ENCODE peak calls at places on chromosomes 16 and 17, in four cellular contexts. One of them, this sample, is unnamed.
A peak's percentile ranks its signal among the peaks of the same experiment; 100 is the strongest.

GRCh38 chr16:81716478-81717210 is 62.4 kb upstream of the PLCG2 start:
- DNase-seq in HL-60: no peak
- DNase-seq in GM12878: peak; percentile 82
- DNase-seq in K562: no peak
- DNase-seq in this sample: no peak

GRCh38 chr16:15988268-15989013 is 39.0 kb downstream of the ABCC1 start:
- DNase-seq in HL-60: peak; percentile 36
- DNase-seq in GM12878: no peak
- DNase-seq in K562: peak; percentile 69
- DNase-seq in this sample: no peak

GRCh38 chr16:87254271-87254670 is 62.9 kb downstream of the C16orf95 start:
- DNase-seq in HL-60: no peak
- DNase-seq in GM12878: no peak
- DNase-seq in K562: no peak
- DNase-seq in this sample: no peak

GRCh38 chr17:44279586-44280344 is 11.8 kb upstream of the SLC4A1 start:
- DNase-seq in HL-60: peak; percentile 36
- DNase-seq in GM12878: peak; percentile 66
- DNase-seq in K562: peak; percentile 80
- DNase-seq in this sample: no peak

GRCh38 chr17:4101127-4101798 is 41.6 kb downstream of the ZZEF1 start:
- DNase-seq in HL-60: no peak
- DNase-seq in GM12878: peak; percentile 20
- DNase-seq in K562: no peak
- DNase-seq in this sample: no peak

GRCh38 chr16:16147316-16147999 is 75.8 kb downstream of the ABCC6 start:
- DNase-seq in HL-60: no peak
- DNase-seq in GM12878: no peak
- DNase-seq in K562: no peak
- DNase-seq in this sample: no peak

GRCh38 chr16:27463741-27464662 is 62.0 kb downstream of the IL21R start:
- DNase-seq in HL-60: no peak
- DNase-seq in GM12878: no peak
- DNase-seq in K562: no peak
- DNase-seq in this sample: no peak

GRCh38 chr17:32523827-32524552 is 37.2 kb downstream of the CDK5R1 start:
- DNase-seq in HL-60: no peak
- DNase-seq in GM12878: peak; percentile 97
- DNase-seq in K562: no peak
- DNase-seq in this sample: no peak

GRCh38 chr16:86987746-86988670 is 329.2 kb downstream of the C16orf95 start:
- DNase-seq in HL-60: no peak
- DNase-seq in GM12878: no peak
- DNase-seq in K562: no peak
- DNase-seq in this sample: no peak

GRCh38 chr17:76345377-76345945 is 8.3 kb downstream of the PRPSAP1 start:
- DNase-seq in HL-60: no peak
- DNase-seq in GM12878: no peak
- DNase-seq in K562: no peak
- DNase-seq in this sample: no peak

GRCh38 chr17:43905400-43905984 is 1.8 kb downstream of the MPP2 start:
- DNase-seq in HL-60: no peak
- DNase-seq in GM12878: no peak
- DNase-seq in K562: no peak
- DNase-seq in this sample: no peak

GRCh38 chr16:81275064-81275532 is 36.6 kb downstream of the BCO1 start:
- DNase-seq in HL-60: no peak
- DNase-seq in GM12878: no peak
- DNase-seq in K562: no peak
- DNase-seq in this sample: no peak

GRCh38 chr17:43917348-43918025 is 10.2 kb upstream of the MPP2 start:
- DNase-seq in HL-60: peak; percentile 21
- DNase-seq in GM12878: no peak
- DNase-seq in K562: peak; percentile 37
- DNase-seq in this sample: no peak

GRCh38 chr16:59684911-59685310 is 950.8 kb upstream of the GOT2 start:
- DNase-seq in HL-60: no peak
- DNase-seq in GM12878: no peak
- DNase-seq in K562: no peak
- DNase-seq in this sample: no peak

GRCh38 chr16:1345087-1345486 is 6.6 kb downstream of the TSR3 start:
- DNase-seq in HL-60: no peak
- DNase-seq in GM12878: no peak
- DNase-seq in K562: no peak
- DNase-seq in this sample: no peak

GRCh38 chr16:19882186-19882585 is 2.5 kb downstream of the GPRC5B start:
- DNase-seq in HL-60: no peak
- DNase-seq in GM12878: no peak
- DNase-seq in K562: no peak
- DNase-seq in this sample: no peak

GRCh38 chr17:46056800-46057304 is 57.8 kb downstream of the STH start:
- DNase-seq in HL-60: peak; percentile 84
- DNase-seq in GM12878: no peak
- DNase-seq in K562: no peak
- DNase-seq in this sample: no peak

GRCh38 chr17:48727415-48728175 is 955 bp downstream of the HOXB13 start:
- DNase-seq in HL-60: no peak
- DNase-seq in GM12878: no peak
- DNase-seq in K562: no peak
- DNase-seq in this sample: no peak

GRCh38 chr16:11474617-11475291 is 112.0 kb downstream of the LITAF start:
- DNase-seq in HL-60: no peak
- DNase-seq in GM12878: no peak
- DNase-seq in K562: no peak
- DNase-seq in this sample: no peak

GRCh38 chr17:49829026-49829425 is 18.8 kb downstream of the TAC4 start:
- DNase-seq in HL-60: no peak
- DNase-seq in GM12878: no peak
- DNase-seq in K562: no peak
- DNase-seq in this sample: no peak

DNA sequence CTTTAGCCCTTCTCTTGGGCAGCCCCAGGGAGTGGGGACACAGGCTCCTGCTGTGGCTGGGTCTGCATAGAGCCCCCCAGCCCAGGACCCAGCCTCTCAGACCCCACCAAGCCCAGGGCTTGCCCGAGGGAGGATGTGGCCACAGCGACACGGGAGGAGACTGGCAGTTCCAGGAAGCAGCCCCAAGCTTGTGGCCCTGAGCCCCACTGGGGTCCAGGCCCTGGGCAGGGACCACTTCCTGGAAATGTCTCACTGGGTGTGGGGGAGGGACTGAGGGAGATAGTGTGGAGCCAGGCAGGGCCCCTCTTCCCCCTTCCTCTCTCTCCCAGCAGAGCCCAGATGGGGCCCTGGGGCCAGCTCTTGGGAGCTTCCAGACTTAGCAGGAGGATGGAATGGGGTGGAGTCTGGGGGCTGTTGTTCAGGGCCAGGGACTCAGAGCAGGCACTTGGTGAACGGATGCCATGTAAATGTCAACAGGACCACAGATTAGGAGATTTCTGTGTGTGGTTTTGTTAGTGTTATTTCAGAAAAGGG is 35.3 kb downstream of the ADGRG5 start:
- DNase-seq in HL-60: peak; percentile 15
- DNase-seq in GM12878: no peak
- DNase-seq in K562: peak; percentile 14
- DNase-seq in this sample: no peak
- TF ChIP-seq SPI1 in HL-60: no peak
- TF ChIP-seq SPI1 in GM12878: no peak
- TF ChIP-seq SPI1 in K562: no peak
- TF ChIP-seq SPI1 in this sample: no peak

GRCh38 chr17:65290616-65291015 is 153.4 kb downstream of the RGS9 start:
- DNase-seq in HL-60: no peak
- DNase-seq in GM12878: no peak
- DNase-seq in K562: no peak
- DNase-seq in this sample: no peak

GRCh38 chr17:65287040-65287439 is 149.9 kb downstream of the RGS9 start:
- DNase-seq in HL-60: no peak
- DNase-seq in GM12878: no peak
- DNase-seq in K562: no peak
- DNase-seq in this sample: no peak

GRCh38 chr17:65293584-65294183 is 156.5 kb downstream of the RGS9 start:
- DNase-seq in HL-60: no peak
- DNase-seq in GM12878: no peak
- DNase-seq in K562: no peak
- DNase-seq in this sample: no peak

GRCh38 chr17:65292430-65292829 is 155.3 kb downstream of the RGS9 start:
- DNase-seq in HL-60: no peak
- DNase-seq in GM12878: no peak
- DNase-seq in K562: no peak
- DNase-seq in this sample: no peak

GRCh38 chr17:65290041-65290440 is 152.9 kb downstream of the RGS9 start:
- DNase-seq in HL-60: no peak
- DNase-seq in GM12878: no peak
- DNase-seq in K562: no peak
- DNase-seq in this sample: no peak
- TF ChIP-seq POLR2AphosphoS5 in HL-60: no peak
- TF ChIP-seq POLR2AphosphoS5 in GM12878: no peak
- TF ChIP-seq POLR2AphosphoS5 in K562: no peak
- TF ChIP-seq POLR2AphosphoS5 in this sample: no peak

GRCh38 chr16:88938933-88939813 is 37.8 kb downstream of the CBFA2T3 start:
- DNase-seq in HL-60: no peak
- DNase-seq in GM12878: no peak
- DNase-seq in K562: no peak
- DNase-seq in this sample: no peak

GRCh38 chr16:88941051-88941932 is 35.7 kb downstream of the CBFA2T3 start:
- DNase-seq in HL-60: no peak
- DNase-seq in GM12878: no peak
- DNase-seq in K562: no peak
- DNase-seq in this sample: no peak

GRCh38 chr16:88939814-88940195 is 37.2 kb downstream of the CBFA2T3 start:
- DNase-seq in HL-60: no peak
- DNase-seq in GM12878: no peak
- DNase-seq in K562: no peak
- DNase-seq in this sample: no peak

GRCh38 chr16:88941933-88942909 is 34.8 kb downstream of the CBFA2T3 start:
- DNase-seq in HL-60: peak; percentile 38
- DNase-seq in GM12878: no peak
- DNase-seq in K562: no peak
- DNase-seq in this sample: peak; percentile 96

GRCh38 chr16:88940196-88941050 is 36.6 kb downstream of the CBFA2T3 start:
- DNase-seq in HL-60: no peak
- DNase-seq in GM12878: no peak
- DNase-seq in K562: no peak
- DNase-seq in this sample: peak; percentile 65
- TF ChIP-seq SPI1 in HL-60: no peak
- TF ChIP-seq SPI1 in GM12878: no peak
- TF ChIP-seq SPI1 in K562: no peak
- TF ChIP-seq SPI1 in this sample: no peak

DNA sequence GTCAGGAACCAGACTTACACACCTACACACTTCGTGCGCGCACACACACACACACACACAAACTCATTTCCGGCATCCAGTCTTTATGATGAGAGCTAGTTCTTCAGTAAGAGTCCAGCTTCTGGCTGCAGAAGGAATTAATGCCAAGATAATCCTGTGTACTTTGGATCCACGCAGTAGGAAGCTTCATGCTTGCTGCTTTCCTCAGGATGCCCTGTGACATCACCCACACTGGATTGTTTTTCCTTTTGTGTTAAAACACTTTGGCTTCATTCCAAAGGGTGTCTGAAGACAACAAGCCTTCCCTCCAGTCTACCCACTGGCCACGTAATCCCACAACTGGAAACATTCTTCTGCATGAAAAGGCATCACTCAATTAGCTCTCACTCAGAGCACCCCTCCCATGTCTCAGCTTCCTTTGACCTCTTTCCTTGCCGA is 35.4 kb downstream of the KCNJ16 start:
- DNase-seq in HL-60: no peak
- DNase-seq in GM12878: no peak
- DNase-seq in K562: no peak
- DNase-seq in this sample: no peak
- TF ChIP-seq POLR2AphosphoS5 in HL-60: no peak
- TF ChIP-seq POLR2AphosphoS5 in GM12878: no peak
- TF ChIP-seq POLR2AphosphoS5 in K562: no peak
- TF ChIP-seq POLR2AphosphoS5 in this sample: no peak

GRCh38 chr17:47694818-47695663 is 1.1 kb downstream of the TBKBP1 start:
- DNase-seq in HL-60: peak; percentile 86
- DNase-seq in GM12878: no peak
- DNase-seq in K562: peak; percentile 68
- DNase-seq in this sample: no peak

GRCh38 chr17:47694018-47694817 is at the start of gene TBKBP1:
- DNase-seq in HL-60: peak; percentile 81
- DNase-seq in GM12878: no peak
- DNase-seq in K562: peak; percentile 89
- DNase-seq in this sample: no peak

GRCh38 chr17:47692895-47693666 is 880 bp upstream of the TBKBP1 start:
- DNase-seq in HL-60: peak; percentile 41
- DNase-seq in GM12878: no peak
- DNase-seq in K562: no peak
- DNase-seq in this sample: no peak

GRCh38 chr17:47692137-47692894 is 1.6 kb upstream of the TBKBP1 start:
- DNase-seq in HL-60: no peak
- DNase-seq in GM12878: no peak
- DNase-seq in K562: no peak
- DNase-seq in this sample: no peak

DNA sequence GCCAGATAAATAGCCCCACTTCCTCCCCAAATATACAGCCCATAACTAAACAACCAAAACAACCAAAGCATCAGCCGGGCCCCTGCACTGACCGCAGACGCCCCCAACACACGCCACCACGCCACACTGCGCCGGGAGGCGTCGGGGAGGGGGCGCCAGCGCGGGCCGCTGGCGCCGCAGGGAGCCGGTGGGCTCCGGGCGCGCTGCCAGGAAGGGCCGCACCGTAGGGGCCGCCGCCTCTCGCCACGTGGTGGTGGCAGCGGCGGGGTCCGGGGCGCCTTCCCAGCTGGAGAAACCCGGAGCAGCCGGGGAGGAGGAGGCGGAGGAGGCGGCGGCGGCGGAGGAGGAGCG is 319 bp upstream of the TBKBP1 start:
- DNase-seq in HL-60: no peak
- DNase-seq in GM12878: no peak
- DNase-seq in K562: no peak
- DNase-seq in this sample: no peak
- TF ChIP-seq SPI1 in HL-60: peak; percentile 36
- TF ChIP-seq SPI1 in GM12878: peak; percentile 17
- TF ChIP-seq SPI1 in K562: peak; percentile 45
- TF ChIP-seq SPI1 in this sample: no peak

DNA sequence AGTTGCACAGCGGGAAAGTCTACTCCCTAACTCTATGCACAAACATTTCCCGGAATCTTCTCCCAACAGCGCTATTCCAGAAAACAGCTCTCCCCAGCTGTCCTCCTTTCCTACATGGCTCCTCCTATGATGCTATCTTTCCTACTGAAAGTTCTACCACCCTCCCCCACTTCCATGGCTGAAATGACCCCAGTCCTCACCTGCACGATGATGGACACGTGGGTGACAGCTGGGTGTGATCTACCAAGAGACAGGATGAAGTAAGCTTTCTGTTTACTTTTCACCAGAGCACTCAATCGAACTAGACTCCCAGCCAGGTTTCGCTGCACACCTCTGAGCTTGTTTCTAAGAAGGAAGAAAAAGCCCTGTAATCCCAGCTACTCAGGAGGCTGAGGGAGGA is 10.7 kb downstream of the CTC1 start:
- DNase-seq in HL-60: no peak
- DNase-seq in GM12878: no peak
- DNase-seq in K562: peak; percentile 28
- DNase-seq in this sample: no peak
- TF ChIP-seq POLR2AphosphoS5 in HL-60: no peak
- TF ChIP-seq POLR2AphosphoS5 in GM12878: no peak
- TF ChIP-seq POLR2AphosphoS5 in K562: no peak
- TF ChIP-seq POLR2AphosphoS5 in this sample: no peak

GRCh38 chr17:12365805-12366204 is 299.9 kb upstream of the MYOCD start:
- DNase-seq in HL-60: no peak
- DNase-seq in GM12878: no peak
- DNase-seq in K562: no peak
- DNase-seq in this sample: no peak
- TF ChIP-seq SPI1 in HL-60: no peak
- TF ChIP-seq SPI1 in GM12878: no peak
- TF ChIP-seq SPI1 in K562: no peak
- TF ChIP-seq SPI1 in this sample: no peak

This sample was measured in GM12891.